ENCODE peak calls at places on chromosome 6, in six cellular contexts. L, F, R, Z, G and D are unnamed samples.

GRCh38 chr6:71038966-71039365 is 82.1 kb upstream of the B3GAT2 start:
- DNase-seq in L (no peak), F (no peak), R (no peak), Z (no peak), G (no peak), D (no peak)

GRCh38 chr6:30885481-30885998 is 1.2 kb downstream of the DDR1 start:
- DNase-seq in L (peak), F (no peak), R (no peak), Z (no peak), G (no peak), D (no peak)

GRCh38 chr6:15595461-15596173 is 67.2 kb downstream of the DTNBP1 start:
- DNase-seq in L (no peak), F (no peak), R (no peak), Z (no peak), G (no peak), D (no peak)

GRCh38 chr6:144844596-144844995 is 559.5 kb downstream of the UTRN start:
- DNase-seq in L (no peak), F (no peak), R (no peak), Z (no peak), G (no peak), D (no peak)

GRCh38 chr6:133034509-133035206 is 206.5 kb upstream of the EYA4 start:
- DNase-seq in L (no peak), F (no peak), R (no peak), Z (no peak), G (no peak), D (no peak)

GRCh38 chr6:35651244-35651643 is 37.5 kb downstream of the FKBP5 start:
- DNase-seq in L (no peak), F (no peak), R (no peak), Z (no peak), G (no peak), D (no peak)

GRCh38 chr6:150076196-150076893 is 7.4 kb upstream of the ULBP3 start:
- DNase-seq in L (no peak), F (no peak), R (no peak), Z (no peak), G (no peak), D (no peak)

GRCh38 chr6:44253307-44254101 is 3.8 kb downstream of the SLC35B2 start:
- DNase-seq in L (no peak), F (peak), R (no peak), Z (peak), G (no peak), D (no peak)

GRCh38 chr6:37047421-37047931 is 42.0 kb downstream of the FGD2 start:
- DNase-seq in L (no peak), F (no peak), R (no peak), Z (no peak), G (no peak), D (peak)

GRCh38 chr6:140101818-140102217 is 727.4 kb upstream of the CITED2 start:
- DNase-seq in L (no peak), F (no peak), R (no peak), Z (no peak), G (no peak), D (no peak)

GRCh38 chr6:311679-312220 is 19.5 kb downstream of the DUSP22 start:
- DNase-seq in L (no peak), F (no peak), R (peak), Z (no peak), G (no peak), D (no peak)

GRCh38 chr6:6057442-6058053 is 50.8 kb upstream of the NRN1 start:
- DNase-seq in L (no peak), F (no peak), R (no peak), Z (peak), G (peak), D (no peak)

GRCh38 chr6:7243188-7243942 is 69.6 kb downstream of the SSR1 start:
- DNase-seq in L (peak), F (no peak), R (no peak), Z (peak), G (peak), D (no peak)

GRCh38 chr6:170212956-170213636 is 77.8 kb downstream of the DLL1 start:
- DNase-seq in L (peak), F (no peak), R (peak), Z (no peak), G (no peak), D (no peak)

GRCh38 chr6:54196905-54197304 is 85.7 kb downstream of the MLIP start:
- DNase-seq in L (no peak), F (no peak), R (no peak), Z (no peak), G (no peak), D (no peak)

GRCh38 chr6:13352165-13352564 is 23.8 kb upstream of the TBC1D7 start:
- DNase-seq in L (no peak), F (no peak), R (no peak), Z (no peak), G (no peak), D (no peak)

GRCh38 chr6:36118550-36119107 is 11.7 kb upstream of the MAPK13 start:
- DNase-seq in L (peak), F (no peak), R (no peak), Z (no peak), G (no peak), D (no peak)

GRCh38 chr6:69279805-69280204 is 517.0 kb downstream of the LMBRD1 start:
- DNase-seq in L (no peak), F (no peak), R (no peak), Z (no peak), G (no peak), D (no peak)

GRCh38 chr6:24054388-24054787 is 71.6 kb upstream of the NRSN1 start:
- DNase-seq in L (no peak), F (no peak), R (no peak), Z (no peak), G (no peak), D (no peak)

GRCh38 chr6:96899019-96899418 is 1.3 kb upstream of the NDUFAF4 start:
- DNase-seq in L (no peak), F (no peak), R (no peak), Z (peak), G (peak), D (no peak)

GRCh38 chr6:90346729-90347128 is 50.1 kb upstream of the BACH2 start:
- DNase-seq in L (no peak), F (no peak), R (no peak), Z (no peak), G (no peak), D (no peak)

GRCh38 chr6:90354961-90355360 is 58.3 kb upstream of the BACH2 start:
- DNase-seq in L (no peak), F (no peak), R (no peak), Z (no peak), G (no peak), D (no peak)

GRCh38 chr6:90347411-90347841 is 50.8 kb upstream of the BACH2 start:
- DNase-seq in L (no peak), F (no peak), R (no peak), Z (no peak), G (no peak), D (no peak)

GRCh38 chr6:90351696-90352095 is 55.1 kb upstream of the BACH2 start:
- DNase-seq in L (no peak), F (no peak), R (no peak), Z (no peak), G (no peak), D (no peak)

DNA sequence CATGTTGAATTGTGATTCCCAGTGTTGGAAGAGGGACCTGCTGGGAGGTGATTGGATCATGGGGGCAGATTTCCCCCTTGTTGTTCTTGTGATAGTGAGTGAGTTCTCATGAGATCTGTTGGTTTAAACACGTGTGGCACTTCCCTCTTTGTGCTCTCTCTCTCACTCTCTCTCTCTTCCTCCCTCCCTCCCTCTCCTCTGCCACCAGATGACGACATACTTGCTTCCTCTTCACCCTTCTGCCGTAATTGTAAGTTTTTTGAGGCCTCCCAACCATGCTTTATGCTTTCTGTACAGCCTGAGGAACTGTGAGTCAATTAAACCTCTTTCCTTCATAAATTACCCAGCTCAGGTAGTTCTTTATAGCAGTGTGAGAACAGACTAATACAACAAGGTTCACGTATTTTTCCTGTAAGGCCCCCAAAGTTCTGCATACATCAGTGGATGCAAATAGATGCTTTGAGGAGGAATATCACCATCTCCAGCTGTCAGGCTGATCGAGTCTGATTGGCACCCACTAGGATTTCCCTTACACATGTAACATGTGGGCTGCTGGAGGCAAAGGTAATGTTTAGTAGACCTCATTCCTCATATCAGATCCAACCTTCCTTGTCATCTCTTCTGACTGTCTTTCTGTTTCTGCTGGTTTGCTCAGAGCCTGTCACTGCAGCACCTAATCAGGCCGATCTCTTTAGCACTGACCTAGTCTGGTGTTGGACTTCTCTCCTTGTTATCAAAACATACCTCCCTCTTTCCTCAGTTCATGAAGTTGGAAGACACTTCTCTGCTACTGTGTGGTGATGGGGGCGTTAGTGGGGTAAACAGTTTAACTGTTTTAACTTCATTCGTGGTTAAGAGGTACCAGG is 54.3 kb upstream of the BACH2 start:
- DNase-seq in L (no peak), F (no peak), R (no peak), Z (no peak), G (no peak), D (no peak)
- H3K27ac ChIP-seq in L (no peak), F (no peak), R (no peak), Z (no peak), G (no peak), D (no peak)

DNA sequence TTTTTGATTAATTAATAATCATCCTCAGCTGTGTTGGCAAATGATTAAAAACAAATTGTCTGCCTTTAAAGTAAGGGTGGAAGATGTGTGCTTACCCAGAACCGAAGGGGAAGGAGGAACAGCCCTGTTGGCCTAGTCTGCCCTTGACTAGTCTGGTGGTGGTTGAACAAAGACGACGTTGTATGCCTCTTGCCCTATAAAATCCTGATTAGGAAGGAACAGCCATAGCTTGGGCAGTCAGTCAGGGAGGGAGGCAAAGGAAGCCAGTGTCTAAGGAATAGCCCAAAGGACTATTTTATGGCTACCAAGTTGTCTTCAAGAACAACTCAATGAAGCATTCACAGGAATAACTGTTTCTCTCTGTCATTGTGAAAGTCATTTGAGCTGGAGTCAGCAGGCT is 70.7 kb downstream of the PRDM1 start:
- DNase-seq in L (no peak), F (no peak), R (no peak), Z (peak), G (no peak), D (no peak)
- H3K4me3 ChIP-seq in L (no peak), F (no peak), R (no peak), Z (no peak), G (no peak), D (no peak)

DNA sequence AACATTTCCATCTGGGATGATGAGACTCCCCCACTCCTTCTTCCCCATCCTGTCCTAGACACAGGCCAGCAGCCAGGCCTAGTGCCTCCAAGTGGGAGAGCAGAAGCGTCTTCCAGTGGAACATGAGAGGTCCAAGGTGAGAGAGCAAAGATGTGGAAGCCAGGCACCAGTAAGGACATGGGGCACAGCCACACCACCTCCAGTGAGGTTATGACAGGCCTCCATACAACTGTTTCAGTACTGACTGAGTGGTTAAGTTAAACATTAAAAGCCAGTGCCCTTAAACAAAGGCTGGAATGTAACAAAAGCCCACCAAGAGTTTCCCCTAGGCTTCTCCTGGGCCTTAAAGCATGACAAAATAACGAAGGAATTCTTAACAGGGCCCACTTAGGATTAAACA is 5.3 kb downstream of the ZBTB24 start:
- DNase-seq in L (no peak), F (no peak), R (no peak), Z (no peak), G (no peak), D (no peak)
- H3K27ac ChIP-seq in L (no peak), F (no peak), R (no peak), Z (no peak), G (no peak), D (no peak)

DNA sequence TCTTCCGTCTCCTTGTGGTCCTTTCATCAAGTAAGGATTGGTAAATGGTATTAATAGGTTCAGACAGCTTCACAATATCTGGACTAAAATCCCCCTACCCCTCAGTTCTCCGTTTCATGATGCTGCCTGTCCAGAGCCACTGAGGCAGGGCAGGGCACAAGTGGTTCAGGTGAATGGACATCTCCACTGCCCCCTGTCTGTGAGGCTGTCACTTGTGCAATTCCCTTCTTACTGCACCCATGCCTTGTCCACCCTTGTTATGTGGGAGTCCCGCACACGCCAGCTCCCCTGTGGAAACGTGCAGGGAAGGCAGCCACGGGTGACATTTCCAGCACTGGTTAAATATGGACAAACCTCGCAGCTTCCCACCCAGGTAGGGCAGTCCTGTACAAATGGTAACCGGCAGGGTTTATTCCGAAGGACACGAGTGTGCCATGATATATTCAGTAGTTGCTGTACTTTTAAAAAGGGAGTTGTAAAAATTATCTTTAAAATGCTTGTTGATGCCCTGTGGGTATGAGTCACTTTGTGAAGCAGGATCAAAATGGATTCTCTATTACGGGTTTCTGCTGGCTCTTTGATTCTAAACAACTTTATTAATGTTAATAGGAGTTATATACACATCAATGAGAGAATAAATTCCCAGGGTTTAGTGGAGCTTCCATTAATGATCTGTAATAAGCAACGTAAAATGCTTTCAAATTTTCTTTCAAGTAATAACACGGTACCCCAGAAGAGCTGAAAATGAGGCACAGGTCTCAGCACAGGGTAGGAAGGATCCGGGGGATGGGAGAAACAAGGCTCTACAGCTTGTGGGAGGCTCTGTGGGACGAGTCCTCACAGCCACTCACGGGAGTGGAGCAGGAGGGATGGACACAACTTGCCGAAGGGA is 73.4 kb downstream of the FYN start:
- DNase-seq in L (no peak), F (no peak), R (no peak), Z (no peak), G (no peak), D (no peak)
- H3K4me3 ChIP-seq in L (no peak), F (no peak), R (no peak), Z (no peak), G (no peak), D (no peak)

GRCh38 chr6:169158750-169159149 is 94.9 kb downstream of the THBS2 start:
- DNase-seq in L (peak), F (no peak), R (no peak), Z (no peak), G (no peak), D (no peak)
- H3K27ac ChIP-seq in L (no peak), F (no peak), R (no peak), Z (no peak), G (no peak), D (peak)

GRCh38 chr6:73511796-73512195 is 9.0 kb downstream of the EEF1A1 start:
- DNase-seq in L (no peak), F (no peak), R (no peak), Z (no peak), G (no peak), D (no peak)

GRCh38 chr6:73516712-73517489 is 3.9 kb downstream of the EEF1A1 start:
- DNase-seq in L (no peak), F (no peak), R (no peak), Z (no peak), G (no peak), D (no peak)

GRCh38 chr6:73513496-73513854 is 7.4 kb downstream of the EEF1A1 start:
- DNase-seq in L (no peak), F (no peak), R (no peak), Z (no peak), G (no peak), D (no peak)

GRCh38 chr6:73514746-73515110 is 6.1 kb downstream of the EEF1A1 start:
- DNase-seq in L (no peak), F (no peak), R (no peak), Z (no peak), G (no peak), D (no peak)

DNA sequence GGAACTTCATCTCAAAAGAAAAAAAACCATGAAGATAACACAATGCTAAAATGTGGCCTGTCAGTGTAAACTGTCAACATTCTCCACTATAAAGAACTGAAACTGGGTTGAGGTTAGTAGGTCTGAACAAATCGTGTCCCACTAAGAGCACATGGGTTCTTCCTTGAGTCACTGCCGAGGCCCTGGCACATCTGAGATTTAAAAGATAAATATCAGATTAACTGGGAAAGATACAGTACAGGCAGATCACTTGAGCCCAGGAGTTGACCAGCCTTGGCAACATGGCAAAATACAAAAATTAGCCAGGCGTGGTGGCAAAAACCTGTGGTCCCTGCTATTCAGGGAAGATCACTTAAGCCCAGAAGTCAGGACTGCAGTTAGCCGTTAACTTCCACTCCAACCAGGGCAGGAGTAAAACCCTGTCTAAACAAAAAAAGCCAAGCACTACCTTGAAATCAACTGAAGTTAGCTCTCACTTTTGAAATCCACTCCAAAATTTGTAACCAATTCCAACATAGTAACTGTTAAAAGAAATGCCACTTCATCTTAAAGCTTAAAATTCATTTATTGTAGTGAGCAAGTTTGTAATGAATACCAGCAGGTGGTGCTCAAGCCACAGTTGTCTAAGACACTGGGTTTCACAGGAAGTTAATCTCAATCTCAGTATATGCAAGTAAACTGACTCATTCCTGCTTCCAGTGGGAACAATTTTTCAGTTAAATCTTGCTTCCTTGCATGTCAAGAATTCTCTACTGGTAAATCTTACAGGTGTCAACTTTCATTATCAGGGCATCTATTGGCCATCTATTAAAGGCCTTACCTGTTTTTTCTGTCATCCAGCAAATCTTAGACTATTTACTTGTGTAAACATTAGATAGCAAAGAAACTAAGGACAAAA is 5.4 kb downstream of the EEF1A1 start:
- DNase-seq in L (peak), F (peak), R (no peak), Z (peak), G (no peak), D (no peak)
- H3K4me3 ChIP-seq in L (no peak), F (no peak), R (no peak), Z (no peak), G (peak), D (no peak)

DNA sequence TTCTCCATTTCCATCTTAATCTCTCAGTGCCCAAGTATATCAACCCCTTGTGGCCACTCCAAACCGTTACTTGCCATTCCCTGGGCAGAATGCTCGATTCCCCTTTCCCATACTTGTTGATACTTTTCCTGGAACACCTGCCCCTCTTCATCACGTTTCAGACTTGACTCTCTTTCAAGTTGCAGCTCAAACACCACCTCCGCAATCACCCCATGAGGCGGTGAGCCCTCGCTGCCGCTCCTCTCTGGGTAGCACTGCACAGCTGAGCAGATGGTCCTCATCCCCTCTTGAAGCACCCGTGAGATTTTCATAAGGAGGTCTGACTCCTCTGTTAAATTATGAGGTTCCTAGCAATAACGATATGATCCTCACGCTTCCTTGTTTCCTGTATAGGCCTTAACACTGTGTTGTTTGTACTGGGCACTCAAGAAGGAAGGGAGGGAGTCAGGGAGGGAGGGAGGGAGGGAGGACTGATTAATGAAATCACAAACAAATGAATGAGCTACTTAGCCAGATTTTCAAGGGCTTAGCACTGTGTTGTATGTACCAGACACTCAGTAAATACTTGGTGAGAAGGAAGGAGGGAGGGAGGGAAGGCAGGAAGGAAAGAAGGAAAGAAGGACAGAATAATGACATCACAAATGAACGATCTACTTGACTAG is 8.0 kb upstream of the UQCC2 start:
- DNase-seq in L (peak), F (no peak), R (no peak), Z (no peak), G (no peak), D (no peak)
- H3K27ac ChIP-seq in L (no peak), F (no peak), R (peak), Z (no peak), G (no peak), D (no peak)